ENCODE peak calls at places on chromosomes 2 and 18, in four cellular contexts. I is IMR-90, D is heart left ventricle, T is OCI-LY7. N is an unnamed sample.

GRCh38 chr2:63903003-63903402 is 61.3 kb downstream of the UGP2 start:
- DNase-seq in D (no peak), I (peak; percentile 26), T (peak; percentile 11), N (no peak)

GRCh38 chr2:155310589-155310988 is 612.1 kb downstream of the KCNJ3 start:
- DNase-seq in I (no peak), T (peak; percentile 50), D (no peak), N (no peak)

GRCh38 chr2:134771313-134771801 is 52.6 kb upstream of the TMEM163 start:
- DNase-seq in I (no peak), D (no peak), T (no peak), N (no peak)

GRCh38 chr18:2983296-2983695 is 29.6 kb downstream of the LPIN2 start:
- DNase-seq in T (no peak), D (no peak), I (no peak), N (no peak)

GRCh38 chr18:45167109-45167551 is 448.1 kb upstream of the SLC14A2 start:
- DNase-seq in D (no peak), I (peak; percentile 44), T (no peak), N (no peak)

GRCh38 chr2:67867735-67868134 is 195.1 kb downstream of the C1D start:
- DNase-seq in D (no peak), I (peak; percentile 69), T (no peak), N (no peak)

GRCh38 chr2:101466426-101466825 is 8.5 kb downstream of the RFX8 start:
- DNase-seq in T (no peak), D (no peak), I (no peak), N (no peak)

GRCh38 chr18:79928563-79928960 is 22.9 kb downstream of the SLC66A2 start:
- DNase-seq in T (no peak), I (no peak), D (peak; percentile 7), N (no peak)

GRCh38 chr2:151260492-151261239 is 997 bp downstream of the RBM43 start:
- DNase-seq in I (peak; percentile 43), D (no peak), T (peak; percentile 11), N (no peak)

GRCh38 chr2:172888704-172889103 is 153.1 kb downstream of the RAPGEF4 start:
- DNase-seq in I (no peak), D (no peak), T (no peak), N (no peak)

GRCh38 chr18:57943723-57944122 is 100.3 kb upstream of the NEDD4L start:
- DNase-seq in I (peak; percentile 86), T (no peak), D (no peak), N (no peak)

GRCh38 chr18:3283908-3284307 is 22.0 kb downstream of the MYL12B start:
- DNase-seq in D (no peak), I (no peak), T (no peak), N (no peak)

GRCh38 chr2:134231296-134231964 is 22.4 kb upstream of the MGAT5 start:
- DNase-seq in T (no peak), I (peak; percentile 20), D (no peak), N (no peak)

GRCh38 chr18:76932026-76932819 is 109.9 kb downstream of the ZNF236 start:
- DNase-seq in T (no peak), I (peak; percentile 92), D (no peak), N (no peak)

GRCh38 chr2:71801969-71802368 is 345.7 kb downstream of the CYP26B1 start:
- DNase-seq in D (peak; percentile 71), I (peak; percentile 25), T (no peak), N (no peak)

GRCh38 chr18:38695559-38696270 is 1130.1 kb upstream of the CELF4 start:
- DNase-seq in I (no peak), D (no peak), T (no peak), N (no peak)

GRCh38 chr18:76821875-76822509 is 365 bp upstream of the ZNF236 start:
- DNase-seq in I (peak; percentile 35), T (peak; percentile 49), D (peak; percentile 68), N (peak; percentile 60)

GRCh38 chr2:235934059-235934896 is 233.9 kb downstream of the GBX2 start:
- DNase-seq in D (no peak), T (no peak), I (peak; percentile 50), N (no peak)

GRCh38 chr2:529425-529824 is 147.8 kb downstream of the TMEM18 start:
- DNase-seq in D (no peak), T (peak; percentile 26), I (peak; percentile 1), N (no peak)

GRCh38 chr18:6210349-6211173 is 204.2 kb downstream of the L3MBTL4 start:
- DNase-seq in D (no peak), I (no peak), T (no peak), N (no peak)

GRCh38 chr2:96739051-96739632 is 722 bp downstream of the LMAN2L start:
- DNase-seq in D (no peak), T (no peak), I (no peak), N (no peak)

GRCh38 chr2:36702781-36703180 is 6.3 kb downstream of the VIT start:
- DNase-seq in I (no peak), D (no peak), T (no peak), N (no peak)

GRCh38 chr2:9178905-9179571 is 27.6 kb upstream of the ASAP2 start:
- DNase-seq in D (peak; percentile 37), T (peak; percentile 83), I (peak; percentile 88), N (no peak)

GRCh38 chr2:127382836-127383235 is 4.9 kb downstream of the MAP3K2 start:
- DNase-seq in I (no peak), D (no peak), T (no peak), N (no peak)

GRCh38 chr2:188181439-188181838 is 110.2 kb upstream of the GULP1 start:
- DNase-seq in I (no peak), T (no peak), D (no peak), N (no peak)

GRCh38 chr2:220114443-220114842 is 487.0 kb downstream of the SLC4A3 start:
- DNase-seq in T (no peak), D (no peak), I (no peak), N (no peak)

GRCh38 chr18:77000527-77000926 is 132.1 kb downstream of the MBP start:
- DNase-seq in D (peak; percentile 50), T (peak; percentile 40), I (peak; percentile 32), N (peak; percentile 52)

DNA sequence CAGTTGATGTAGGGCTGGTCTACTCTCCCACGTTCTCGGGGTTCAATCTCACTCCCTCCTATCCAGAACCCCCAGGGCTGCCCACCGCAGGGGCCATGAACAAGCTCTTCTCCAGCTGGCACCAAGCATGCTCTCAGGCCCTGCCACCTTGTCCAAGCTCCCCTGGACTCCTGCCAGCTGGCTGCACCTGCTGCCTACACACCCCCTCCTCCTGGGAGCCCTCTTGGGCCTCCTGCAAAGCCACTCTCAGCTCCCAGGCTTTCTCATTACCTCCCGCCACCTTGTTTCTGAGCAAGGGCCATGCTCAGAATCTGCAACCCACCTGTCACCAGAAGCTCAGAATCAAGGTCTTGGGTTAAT is 56.0 kb downstream of the HDAC4 start:
- DNase-seq in I (no peak), D (peak; percentile 54), T (no peak), N (no peak)
- H3K4me1 ChIP-seq in I (peaks cover 4% of the 10 kb centered on the region), D (peaks cover 4% of the 10 kb centered on the region), T (no peaks in the 10 kb centered on the region), N (peaks cover 13% of the 10 kb centered on the region)

DNA sequence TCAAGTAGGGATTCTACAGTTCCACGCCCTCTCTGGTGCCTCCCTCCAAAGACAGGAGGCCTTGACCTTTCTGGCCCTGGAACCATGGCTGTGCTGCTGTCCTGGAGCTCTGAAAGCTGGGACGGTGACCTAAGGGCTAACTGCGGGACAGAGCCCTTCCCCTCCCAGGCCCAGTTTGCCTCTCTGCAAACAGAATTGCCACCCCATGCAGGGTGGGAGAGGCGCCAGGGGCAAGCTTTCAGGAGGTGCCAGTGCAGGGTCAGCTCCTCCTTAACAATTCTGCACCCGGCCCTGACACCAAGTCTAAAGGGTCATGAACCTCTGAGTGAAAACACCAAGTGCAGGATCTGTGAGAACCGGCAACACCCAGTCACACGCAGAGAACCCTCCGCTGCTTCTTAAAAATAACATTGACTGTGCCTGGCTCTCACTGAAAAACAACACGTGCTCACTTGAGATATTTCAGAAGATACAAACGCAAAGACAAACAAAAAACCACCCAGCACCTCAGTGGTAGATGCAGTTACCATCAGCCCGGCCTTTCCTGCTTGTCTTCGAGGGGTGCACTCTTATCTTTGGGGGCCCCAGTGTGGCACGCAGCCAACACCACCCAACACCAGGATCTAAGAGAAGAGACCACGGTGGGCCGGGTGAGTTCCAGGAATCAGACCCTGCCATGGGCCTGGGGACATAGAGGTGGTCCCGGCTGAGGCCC is 1.1 kb upstream of the SNED1 start:
- DNase-seq in T (no peak), D (peak; percentile 23), I (no peak), N (peak; percentile 35)
- H3K4me1 ChIP-seq in T (no peaks in the 10 kb centered on the region), D (peaks cover 50% of the 10 kb centered on the region), I (peaks cover 31% of the 10 kb centered on the region), N (peaks cover 30% of the 10 kb centered on the region)

GRCh38 chr18:37184209-37184868 is 355.4 kb downstream of the KIAA1328 start:
- DNase-seq in D (no peak), T (no peak), I (no peak), N (no peak)
- H3K4me1 ChIP-seq in D (no peaks in the 10 kb centered on the region), T (no peaks in the 10 kb centered on the region), I (no peaks in the 10 kb centered on the region), N (no peaks in the 10 kb centered on the region)

DNA sequence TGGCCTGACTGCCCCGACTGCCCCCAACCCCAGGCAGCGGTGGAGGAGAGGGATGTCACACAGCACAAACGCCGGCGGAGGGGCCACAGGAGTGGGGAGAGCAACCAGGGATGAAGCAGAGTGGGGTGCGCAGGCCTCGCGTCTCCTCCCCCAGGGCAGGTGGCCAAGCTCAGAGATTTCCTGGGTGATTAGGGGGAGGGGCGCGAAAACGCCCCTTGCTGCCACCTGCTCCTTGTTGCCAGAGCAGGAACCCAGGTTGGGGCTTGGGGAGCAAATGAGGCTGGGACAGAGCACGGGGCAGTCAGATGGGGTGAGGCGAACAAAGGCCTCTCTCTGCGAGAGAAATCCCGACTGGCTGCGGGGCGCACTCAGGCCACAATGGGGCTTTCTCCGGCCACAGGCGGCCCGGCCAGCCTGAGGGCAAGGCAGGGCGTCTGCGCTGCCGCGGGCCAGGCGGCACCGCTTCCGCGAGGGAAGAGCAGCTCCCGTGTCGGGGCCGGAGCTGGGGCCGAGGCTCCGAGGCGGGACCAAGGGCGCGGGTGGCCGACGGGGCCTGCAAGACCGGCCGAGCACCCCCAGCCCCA is 11.5 kb downstream of the TEX44 start:
- DNase-seq in I (no peak), D (peak; percentile 54), T (peak; percentile 65), N (peak; percentile 38)
- H3K4me1 ChIP-seq in I (peaks cover 11% of the 10 kb centered on the region), D (peaks cover 44% of the 10 kb centered on the region), T (peaks cover 49% of the 10 kb centered on the region), N (peaks cover 12% of the 10 kb centered on the region)

N was measured in CD8-positive, alpha-beta T cell.